ENCODE peak calls at places on chromosome 12, in six cellular contexts. One of them, this sample, is unnamed.
A peak's percentile ranks its signal among the peaks of the same experiment; 100 is the strongest.

GRCh38 chr12:86376052-86376451 is 119.9 kb upstream of the MGAT4C start:
- DNase-seq in COLO829: no peak
- DNase-seq in NCI-H2107: no peak
- DNase-seq in T1000: no peak
- DNase-seq in neural progenitor cell: peak; percentile 40
- DNase-seq in stomach: no peak
- DNase-seq in this sample: no peak

GRCh38 chr12:48446372-48446771 is 26.0 kb upstream of the ANP32D start:
- DNase-seq in stomach: no peak
- DNase-seq in neural progenitor cell: peak; percentile 66
- DNase-seq in COLO829: no peak
- DNase-seq in NCI-H2107: no peak
- DNase-seq in T1000: no peak
- DNase-seq in this sample: no peak

GRCh38 chr12:112010415-112011344 is 2.3 kb downstream of the TMEM116 start:
- DNase-seq in NCI-H2107: no peak
- DNase-seq in T1000: no peak
- DNase-seq in neural progenitor cell: no peak
- DNase-seq in stomach: no peak
- DNase-seq in COLO829: no peak
- DNase-seq in this sample: no peak

GRCh38 chr12:5003025-5003666 is 40.5 kb upstream of the KCNA5 start:
- DNase-seq in NCI-H2107: peak; percentile 80
- DNase-seq in stomach: peak; percentile 62
- DNase-seq in neural progenitor cell: peak; percentile 84
- DNase-seq in COLO829: peak; percentile 68
- DNase-seq in T1000: no peak
- DNase-seq in this sample: peak; percentile 27

GRCh38 chr12:40946612-40947194 is 241.4 kb upstream of the PDZRN4 start:
- DNase-seq in stomach: no peak
- DNase-seq in neural progenitor cell: peak; percentile 20
- DNase-seq in T1000: no peak
- DNase-seq in COLO829: peak; percentile 24
- DNase-seq in NCI-H2107: peak; percentile 7
- DNase-seq in this sample: no peak

GRCh38 chr12:14618990-14619389 is 51.3 kb upstream of the PLBD1 start:
- DNase-seq in T1000: no peak
- DNase-seq in NCI-H2107: no peak
- DNase-seq in neural progenitor cell: peak; percentile 24
- DNase-seq in COLO829: peak; percentile 63
- DNase-seq in stomach: no peak
- DNase-seq in this sample: peak; percentile 16

GRCh38 chr12:92403210-92404175 is 257.8 kb upstream of the BTG1 start:
- DNase-seq in COLO829: no peak
- DNase-seq in T1000: no peak
- DNase-seq in stomach: no peak
- DNase-seq in NCI-H2107: no peak
- DNase-seq in neural progenitor cell: no peak
- DNase-seq in this sample: no peak

GRCh38 chr12:6662602-6662905 is 365 bp downstream of the ING4 start:
- DNase-seq in NCI-H2107: no peak
- DNase-seq in stomach: no peak
- DNase-seq in T1000: no peak
- DNase-seq in COLO829: peak; percentile 57
- DNase-seq in neural progenitor cell: no peak
- DNase-seq in this sample: no peak

This sample was measured in foreskin melanocyte.